ENCODE peak calls at places on chromosomes 16 and 17, in five cellular contexts. R is astrocyte of the spinal cord, V is H1, C is nephron progenitor cell, O is cardiac fibroblast. G is an unnamed sample.

GRCh38 chr16:87815567-87815966 is 49.8 kb upstream of the KLHDC4 start:
- DNase-seq in R (no peak), V (no peak), C (no peak), O (no peak), G (no peak)

GRCh38 chr16:25011891-25012499 is 3.2 kb downstream of the ARHGAP17 start:
- DNase-seq in R (no peak), V (no peak), C (no peak), O (no peak), G (no peak)

GRCh38 chr17:56697190-56697589 is 103.7 kb downstream of the NOG start:
- DNase-seq in R (no peak), V (no peak), C (no peak), O (no peak), G (no peak)

GRCh38 chr17:72518810-72519597 is 398.2 kb downstream of the SOX9 start:
- DNase-seq in R (no peak), V (no peak), C (peak), O (no peak), G (no peak)

GRCh38 chr17:28746611-28747045 is 2.8 kb downstream of the TRAF4 start:
- DNase-seq in R (no peak), V (no peak), C (no peak), O (no peak), G (no peak)

GRCh38 chr17:68446626-68447041 is 10.7 kb downstream of the WIPI1 start:
- DNase-seq in R (no peak), V (no peak), C (no peak), O (no peak), G (no peak)

GRCh38 chr17:60514500-60514899 is 11.5 kb downstream of the APPBP2 start:
- DNase-seq in R (no peak), V (no peak), C (no peak), O (no peak), G (no peak)

GRCh38 chr17:29640981-29641642 is 18.4 kb upstream of the CORO6 start:
- DNase-seq in R (no peak), V (no peak), C (no peak), O (peak), G (no peak)

GRCh38 chr16:31362476-31363405 is 7.8 kb downstream of the ITGAX start:
- DNase-seq in R (no peak), V (no peak), C (no peak), O (no peak), G (no peak)

GRCh38 chr16:85231959-85232358 is 119.7 kb upstream of the CIBAR2 start:
- DNase-seq in R (peak), V (no peak), C (no peak), O (peak), G (peak)

GRCh38 chr16:68179855-68180254 is 56.1 kb downstream of the ESRP2 start:
- DNase-seq in R (no peak), V (no peak), C (no peak), O (no peak), G (no peak)

GRCh38 chr16:21272253-21272652 is 5.8 kb downstream of the CRYM start:
- DNase-seq in R (no peak), V (no peak), C (no peak), O (no peak), G (no peak)

GRCh38 chr16:69150146-69150865 is 17.9 kb downstream of the UTP4 start:
- DNase-seq in R (peak), V (no peak), C (peak), O (peak), G (no peak)

GRCh38 chr17:57902117-57902799 is 52.4 kb upstream of the MRPS23 start:
- DNase-seq in R (no peak), V (no peak), C (no peak), O (no peak), G (no peak)

GRCh38 chr16:19295393-19295792 is 9.9 kb downstream of the CLEC19A start:
- DNase-seq in R (no peak), V (no peak), C (no peak), O (no peak), G (no peak)

GRCh38 chr17:7405413-7405881 is 1.6 kb upstream of the TMEM256 start:
- DNase-seq in R (no peak), V (no peak), C (peak), O (no peak), G (no peak)

GRCh38 chr17:78360371-78361226 is 722 bp upstream of the SOCS3 start:
- DNase-seq in R (peak), V (peak), C (peak), O (peak), G (peak)

GRCh38 chr16:12327971-12328726 is 351.6 kb downstream of the SNX29 start:
- DNase-seq in R (no peak), V (no peak), C (no peak), O (no peak), G (no peak)

GRCh38 chr17:59333845-59334244 is 2.4 kb downstream of the YPEL2 start:
- DNase-seq in R (no peak), V (no peak), C (no peak), O (no peak), G (no peak)

GRCh38 chr17:77930780-77931768 is 27.4 kb upstream of the TNRC6C start:
- DNase-seq in R (no peak), V (no peak), C (peak), O (no peak), G (no peak)

GRCh38 chr17:40190197-40191021 is 13.1 kb downstream of the RAPGEFL1 start:
- DNase-seq in R (no peak), V (no peak), C (peak), O (no peak), G (no peak)

GRCh38 chr17:4043862-4044261 is 79.6 kb upstream of the ATP2A3 start:
- DNase-seq in R (no peak), V (no peak), C (no peak), O (no peak), G (no peak)

GRCh38 chr16:2769675-2770056 is 7.4 kb downstream of the ELOB start:
- DNase-seq in R (no peak), V (no peak), C (no peak), O (peak), G (no peak)

GRCh38 chr17:3049705-3050295 is 13.6 kb downstream of the OR1D5 start:
- DNase-seq in R (no peak), V (no peak), C (no peak), O (no peak), G (no peak)

GRCh38 chr16:12878973-12879372 is 22.4 kb upstream of the SHISA9 start:
- DNase-seq in R (no peak), V (no peak), C (no peak), O (no peak), G (no peak)

GRCh38 chr16:57609541-57610401 is 18.7 kb upstream of the ADGRG1 start:
- DNase-seq in R (no peak), V (no peak), C (no peak), O (peak), G (no peak)